ENCODE peak calls at places on chromosomes 4 and X, in four cellular contexts. W is ascending aorta, O is cardiac fibroblast, Q is HFF-Myc. X is an unnamed sample.

GRCh38 chr4:185127021-185127925 is 15.8 kb upstream of the SLC25A4 start:
- DNase-seq in O (no peak), Q (no peak), W (no peak), X (no peak)

GRCh38 chrX:130805906-130806305 is 97.1 kb downstream of the ENOX2 start:
- DNase-seq in O (peak; percentile 11), W (no peak), Q (no peak), X (no peak)

GRCh38 chrX:97328853-97329252 is 445.1 kb downstream of the RPA4 start:
- DNase-seq in O (no peak), Q (no peak), W (no peak), X (no peak)

GRCh38 chrX:143854006-143854405 is 29.9 kb upstream of the UBE2NL start:
- DNase-seq in Q (no peak), O (peak; percentile 70), W (no peak), X (no peak)

GRCh38 chr4:155392486-155393184 is 15.9 kb upstream of the MAP9 start:
- DNase-seq in W (no peak), Q (peak; percentile 44), O (peak; percentile 91), X (peak; percentile 38)

GRCh38 chr4:26779674-26780073 is 81.0 kb upstream of the STIM2 start:
- DNase-seq in O (peak; percentile 48), W (no peak), Q (no peak), X (no peak)

GRCh38 chrX:154734101-154734781 is 16.6 kb downstream of the GAB3 start:
- DNase-seq in Q (no peak), W (no peak), O (peak; percentile 91), X (no peak)

GRCh38 chrX:34877451-34877850 is 65.1 kb upstream of the FAM47B start:
- DNase-seq in Q (no peak), O (peak; percentile 58), W (no peak), X (no peak)

GRCh38 chrX:15737188-15737956 is 698 bp upstream of the CA5B start:
- DNase-seq in Q (no peak), W (no peak), O (peak; percentile 17), X (no peak)

GRCh38 chr4:84905646-84906045 is 60.8 kb downstream of the WDFY3 start:
- DNase-seq in Q (no peak), W (no peak), O (no peak), X (no peak)

GRCh38 chr4:163462556-163462955 is 11.0 kb downstream of the TKTL2 start:
- DNase-seq in O (no peak), Q (no peak), W (no peak), X (no peak)

GRCh38 chr4:6942238-6942800 is 32.7 kb downstream of the TBC1D14 start:
- DNase-seq in Q (peak; percentile 71), W (no peak), O (peak; percentile 96), X (peak; percentile 91)

GRCh38 chrX:102808336-102808735 is 87.8 kb downstream of the GPRASP3 start:
- DNase-seq in Q (no peak), O (peak; percentile 36), W (no peak), X (no peak)

GRCh38 chr4:158652920-158653319 is 18.8 kb downstream of the C4orf46 start:
- DNase-seq in Q (no peak), W (no peak), O (no peak), X (no peak)

GRCh38 chrX:40632199-40632598 is 9.0 kb downstream of the MPC1L start:
- DNase-seq in W (no peak), O (no peak), Q (no peak), X (no peak)

GRCh38 chr4:89298160-89298559 is 9.4 kb downstream of the GPRIN3 start:
- DNase-seq in Q (no peak), O (no peak), W (no peak), X (no peak)

GRCh38 chr4:89299153-89299789 is 8.3 kb downstream of the GPRIN3 start:
- DNase-seq in W (no peak), Q (no peak), O (no peak), X (no peak)

GRCh38 chr4:89300490-89300889 is 7.1 kb downstream of the GPRIN3 start:
- DNase-seq in Q (no peak), W (no peak), O (no peak), X (no peak)

GRCh38 chr4:89300060-89300459 is 7.5 kb downstream of the GPRIN3 start:
- DNase-seq in O (no peak), W (no peak), Q (no peak), X (no peak)

DNA sequence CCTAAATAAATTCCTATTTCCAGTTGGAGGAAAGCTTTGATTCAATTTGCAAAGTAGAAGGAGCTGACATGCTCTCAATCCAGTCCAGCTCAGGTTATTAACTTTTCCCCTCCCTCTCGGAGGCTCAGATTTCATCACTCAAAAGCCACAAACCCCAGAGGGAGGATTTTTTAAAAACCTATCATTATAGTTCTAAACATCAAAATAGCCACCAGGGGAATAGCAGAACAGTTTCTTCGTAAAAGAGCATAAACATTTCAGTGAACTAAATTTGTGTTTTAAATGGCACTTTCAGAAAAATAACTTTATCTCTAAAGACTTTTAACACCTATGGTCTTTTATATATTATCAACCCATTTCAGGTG is 8.8 kb downstream of the GPRIN3 start:
- DNase-seq in W (no peak), O (peak; percentile 63), Q (no peak), X (no peak)
- TF ChIP-seq CTCF in W (no peak), O (peak; percentile 19), Q (no peak), X (no peak)

DNA sequence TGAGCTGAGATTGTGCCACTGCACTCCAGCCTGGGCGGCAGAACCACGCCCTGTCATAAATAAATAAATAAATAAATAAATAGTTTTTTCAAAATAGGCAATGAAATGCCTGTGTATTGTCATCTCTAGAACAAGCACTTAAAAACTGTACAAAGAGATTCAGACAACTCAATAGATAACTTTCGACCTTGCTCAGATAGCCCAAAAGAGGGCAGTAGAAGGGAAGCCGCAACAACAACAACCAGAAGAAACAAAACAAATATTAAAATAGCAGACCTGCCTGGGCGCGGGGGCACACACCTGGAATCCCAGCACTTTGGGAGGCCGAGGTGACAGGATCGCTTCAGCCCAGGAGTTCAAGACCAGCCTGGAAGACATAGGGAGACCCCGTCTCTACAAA is 9.4 kb upstream of the CLDN34 start:
- DNase-seq in O (no peak), Q (no peak), W (no peak), X (no peak)
- H3K4me3 ChIP-seq in O (no peak overlapping the region), Q (no peak overlapping the region), W (no peak overlapping the region), X (no peak overlapping the region)

DNA sequence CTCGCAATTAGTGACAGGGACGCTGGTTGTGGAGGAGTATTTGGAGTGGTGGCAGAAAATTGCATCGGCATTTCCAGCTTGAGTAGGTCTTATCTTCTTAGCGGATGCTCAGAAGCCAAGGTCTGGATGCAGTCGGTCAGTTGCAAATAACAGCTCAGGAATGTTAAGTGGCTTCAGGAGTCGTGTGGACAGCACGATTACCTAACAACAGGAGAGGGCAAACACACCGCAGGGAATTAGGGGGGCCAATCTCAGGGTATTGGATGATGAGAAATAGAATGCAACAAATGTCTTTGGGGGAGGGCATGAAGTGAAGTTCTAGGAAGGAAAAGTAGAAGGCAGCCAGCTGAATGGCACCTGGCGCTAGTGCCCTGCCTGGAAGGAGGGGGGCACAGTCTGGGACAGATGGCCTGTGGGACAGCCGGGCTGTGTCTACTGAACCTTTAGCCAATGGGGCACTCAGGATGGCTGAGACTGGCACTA is 11.8 kb downstream of the RASL11B start:
- DNase-seq in W (no peak), Q (no peak), O (no peak), X (no peak)
- TF ChIP-seq CTCF in W (no peak), Q (no peak), O (no peak), X (no peak)

DNA sequence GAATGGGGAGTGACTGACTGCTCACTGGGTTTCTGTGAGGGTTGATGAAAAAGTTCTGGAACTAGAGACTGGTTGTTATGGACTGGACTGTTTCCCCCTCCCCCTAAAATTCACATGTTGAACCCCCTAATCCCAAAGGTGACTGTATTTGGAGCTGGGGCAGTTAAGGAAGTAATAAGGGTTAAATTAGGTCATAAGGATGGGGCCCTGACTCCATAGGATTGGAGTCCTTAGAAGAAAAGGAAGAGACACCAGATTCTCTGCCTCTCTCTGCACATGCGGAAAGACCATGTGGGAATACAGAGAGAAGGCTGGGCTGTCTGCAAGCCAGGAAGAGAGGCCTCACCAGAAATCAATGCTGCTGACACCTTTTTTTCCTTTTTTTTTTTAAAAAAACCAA is 38.2 kb downstream of the ZBTB49 start:
- DNase-seq in Q (no peak), W (no peak), O (no peak), X (no peak)
- H3K4me3 ChIP-seq in Q (no peak overlapping the region), W (no peak overlapping the region), O (no peak overlapping the region), X (no peak overlapping the region)

DNA sequence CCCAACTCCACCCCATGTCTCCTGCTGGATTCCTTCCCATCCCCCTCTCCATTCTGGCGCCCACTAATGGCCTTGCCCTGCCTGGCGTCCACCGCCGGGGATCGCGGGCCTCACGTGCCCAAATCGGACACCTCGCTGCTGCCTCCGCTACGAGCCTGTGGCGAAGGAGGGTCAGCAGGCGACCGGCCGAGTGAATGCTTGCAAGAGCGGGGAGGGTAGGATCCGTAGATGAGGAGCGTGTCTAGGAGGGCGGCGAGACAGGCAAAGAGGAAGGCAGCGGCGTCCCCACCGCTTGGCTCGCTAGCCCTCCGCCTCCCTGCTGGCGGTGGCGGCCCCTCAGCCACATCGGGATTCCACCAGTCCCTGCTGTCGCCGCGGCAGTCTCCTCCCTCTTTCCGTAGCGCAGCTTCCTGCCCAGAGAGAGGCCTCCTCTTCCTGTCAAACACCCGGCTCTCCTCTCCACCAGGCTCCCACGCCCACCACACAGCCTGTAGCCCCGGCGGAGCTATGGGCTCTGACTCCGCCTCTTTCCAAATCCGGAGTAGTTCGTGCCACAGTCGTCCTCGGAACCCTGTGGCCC is at the start of gene SPIN2B:
- DNase-seq in W (peak; percentile 19), Q (peak; percentile 55), O (peak; percentile 76), X (peak; percentile 23)
- TF ChIP-seq CTCF in W (no peak), Q (no peak), O (no peak), X (no peak)

DNA sequence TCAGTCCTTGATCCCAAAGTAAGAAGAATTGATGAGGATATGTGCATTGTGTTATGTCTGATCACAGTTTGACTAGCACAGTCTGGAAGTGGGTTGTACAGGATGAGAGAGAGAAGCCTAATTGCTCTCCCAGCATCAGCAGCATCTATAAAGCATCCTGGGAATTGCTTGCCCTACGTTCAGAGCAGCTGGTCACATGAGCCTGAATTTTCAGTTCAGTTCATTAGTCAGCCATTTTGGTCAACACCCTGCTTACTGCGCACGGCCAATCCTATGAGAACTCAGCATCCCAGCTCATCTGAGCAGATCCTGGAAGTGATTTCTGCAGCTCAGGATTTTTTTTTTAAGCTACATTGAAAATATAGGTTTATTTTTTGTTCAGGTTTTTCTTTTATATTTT is at the start of gene RUFY3:
- DNase-seq in W (no peak), Q (peak; percentile 78), O (peak; percentile 95), X (peak; percentile 80)
- H3K4me3 ChIP-seq in W (peak within 1 kb of the TSS; percentile 38), Q (peak within 1 kb of the TSS; percentile 48), O (peak within 1 kb of the TSS; percentile 64), X (peak within 1 kb of the TSS; percentile 57)

DNA sequence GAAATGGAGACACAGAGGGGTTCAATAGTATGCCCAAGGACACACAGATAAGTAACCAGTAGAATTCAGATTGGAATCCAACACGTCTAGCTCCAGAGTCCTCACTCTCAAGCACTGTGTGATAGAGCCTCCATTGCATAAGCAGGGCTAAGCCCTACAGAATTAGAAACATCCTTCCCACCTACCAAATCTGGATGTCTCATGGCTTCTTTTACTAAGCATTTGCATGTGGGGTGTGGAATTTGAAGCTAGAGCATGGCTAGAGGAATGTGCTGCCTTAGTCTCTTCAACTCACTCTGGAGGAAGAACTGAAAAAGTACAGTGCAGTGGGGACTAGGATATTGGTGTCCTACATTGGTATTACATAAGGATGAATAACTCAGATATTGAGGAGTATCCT is 119.4 kb downstream of the MFAP3L start:
- DNase-seq in O (no peak), Q (no peak), W (no peak), X (no peak)
- TF ChIP-seq CTCF in O (no peak), Q (no peak), W (no peak), X (no peak)

DNA sequence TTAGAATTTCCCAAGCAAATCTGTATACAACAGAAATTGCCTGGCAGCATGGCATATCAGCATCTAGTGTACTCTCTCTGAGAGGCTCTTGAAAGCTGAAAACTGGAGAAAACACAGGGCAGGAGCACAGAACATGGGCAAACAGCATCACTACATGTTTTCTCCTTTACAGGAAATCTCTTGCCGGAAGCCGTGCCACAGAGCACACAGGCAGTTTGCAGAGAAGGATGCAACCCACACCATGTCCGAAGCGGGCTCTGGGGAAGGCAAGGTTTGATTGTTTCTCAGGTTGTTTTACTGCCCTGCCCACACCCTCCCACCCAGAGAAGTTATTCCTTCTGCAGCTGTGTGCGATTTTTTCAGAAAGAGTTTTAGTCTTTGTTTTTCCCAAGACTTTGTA is 41.1 kb upstream of the FAM9C start:
- DNase-seq in O (no peak), W (no peak), Q (no peak), X (no peak)
- H3K4me3 ChIP-seq in O (no peak overlapping the region), W (no peak overlapping the region), Q (no peak overlapping the region), X (no peak overlapping the region)